ENCODE peak calls at places on chromosomes 6 and 20, in eight cellular contexts. K is ascending aorta, I is breast epithelium, Q is psoas muscle, J is heart right ventricle, S is SK-N-SH, X is sigmoid colon, C is Peyer's patch. G is an unnamed sample. For H3K4me1 and H3K27me3, the result is how much of the 10 kb centered on the place peaks cover.

GRCh38 chr20:37407117-37407566 is 61.2 kb downstream of the SRC start:
- DNase-seq in K (no peak), S (no peak), Q (no peak), I (no peak), X (no peak), C (no peak), J (no peak), G (no peak)

GRCh38 chr20:45406260-45407066 is 1.6 kb upstream of the DBNDD2 start:
- DNase-seq in K (peak), I (peak), J (peak), X (peak), C (peak), Q (peak), S (peak), G (peak)

GRCh38 chr6:53646606-53647005 is 18.9 kb downstream of the KLHL31 start:
- DNase-seq in K (no peak), J (no peak), X (no peak), I (no peak), C (no peak), S (no peak), Q (no peak), G (no peak)

GRCh38 chr6:136254851-136255466 is 4.8 kb upstream of the MTFR2 start:
- DNase-seq in J (no peak), S (no peak), X (no peak), I (no peak), Q (no peak), C (no peak), K (no peak), G (no peak)

GRCh38 chr20:47027042-47027441 is 132.4 kb downstream of the EYA2 start:
- DNase-seq in X (no peak), Q (peak), I (no peak), S (no peak), K (no peak), J (no peak), C (no peak), G (peak)

GRCh38 chr20:37929366-37930014 is 26.6 kb downstream of the VSTM2L start:
- DNase-seq in S (no peak), X (no peak), K (no peak), C (no peak), Q (no peak), I (no peak), J (no peak), G (no peak)

GRCh38 chr20:20536240-20536933 is 168.5 kb downstream of the INSM1 start:
- DNase-seq in C (no peak), J (no peak), S (no peak), I (no peak), X (no peak), Q (no peak), K (no peak), G (no peak)

GRCh38 chr6:30006170-30007131 is 54.6 kb upstream of the POLR1H start:
- DNase-seq in K (no peak), X (peak), J (peak), C (peak), S (peak), I (peak), Q (peak), G (no peak)

DNA sequence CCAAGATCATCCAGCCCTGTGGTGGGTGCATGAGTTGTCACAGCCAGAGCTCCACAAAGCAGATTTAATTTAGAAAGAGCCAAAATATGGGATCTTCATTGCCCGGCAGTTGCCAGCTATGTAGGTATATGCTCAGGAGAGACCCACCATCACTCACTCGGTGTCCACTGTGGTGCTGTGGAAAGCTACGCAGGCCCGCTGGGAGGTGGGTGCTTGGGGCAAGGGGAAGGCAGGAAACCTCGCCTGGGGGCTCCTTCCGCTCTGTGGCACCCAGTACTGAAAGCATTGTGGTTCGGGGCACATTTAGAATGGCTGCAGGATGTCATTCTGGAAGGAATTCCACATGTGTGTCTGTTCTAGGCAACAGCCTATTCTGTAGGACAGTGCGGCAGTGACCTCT is 259.9 kb downstream of the TAF4 start:
- DNase-seq in Q (no peak), K (no peak), I (no peak), J (no peak), S (no peak), C (peak), X (no peak), G (no peak)
- H3K4me1 ChIP-seq in Q (under half), K (under half), I (under half), J (under half), S (under half), C (under half), X (under half), G (under half)

GRCh38 chr20:59333928-59334327 is 33.5 kb downstream of the EDN3 start:
- DNase-seq in I (no peak), K (no peak), X (no peak), J (no peak), C (peak), S (no peak), Q (no peak), G (no peak)
- H3K27me3 ChIP-seq in I (under half), K (under half), X (under half), J (under half), C (under half), S (under half), Q (under half), G (under half)

GRCh38 chr6:162055365-162055764 is 672.2 kb downstream of the PRKN start:
- DNase-seq in K (no peak), X (no peak), S (no peak), Q (no peak), J (no peak), I (no peak), C (no peak), G (no peak)

GRCh38 chr6:162056061-162056460 is 671.5 kb downstream of the PRKN start:
- DNase-seq in J (no peak), X (no peak), Q (no peak), K (no peak), I (no peak), C (no peak), S (no peak), G (no peak)

GRCh38 chr6:162063666-162064065 is 663.9 kb downstream of the PRKN start:
- DNase-seq in K (no peak), X (no peak), Q (no peak), C (no peak), I (no peak), S (no peak), J (no peak), G (no peak)

GRCh38 chr6:162056745-162057144 is 670.8 kb downstream of the PRKN start:
- DNase-seq in J (peak), C (no peak), S (no peak), I (no peak), X (no peak), K (no peak), Q (no peak), G (peak)

DNA sequence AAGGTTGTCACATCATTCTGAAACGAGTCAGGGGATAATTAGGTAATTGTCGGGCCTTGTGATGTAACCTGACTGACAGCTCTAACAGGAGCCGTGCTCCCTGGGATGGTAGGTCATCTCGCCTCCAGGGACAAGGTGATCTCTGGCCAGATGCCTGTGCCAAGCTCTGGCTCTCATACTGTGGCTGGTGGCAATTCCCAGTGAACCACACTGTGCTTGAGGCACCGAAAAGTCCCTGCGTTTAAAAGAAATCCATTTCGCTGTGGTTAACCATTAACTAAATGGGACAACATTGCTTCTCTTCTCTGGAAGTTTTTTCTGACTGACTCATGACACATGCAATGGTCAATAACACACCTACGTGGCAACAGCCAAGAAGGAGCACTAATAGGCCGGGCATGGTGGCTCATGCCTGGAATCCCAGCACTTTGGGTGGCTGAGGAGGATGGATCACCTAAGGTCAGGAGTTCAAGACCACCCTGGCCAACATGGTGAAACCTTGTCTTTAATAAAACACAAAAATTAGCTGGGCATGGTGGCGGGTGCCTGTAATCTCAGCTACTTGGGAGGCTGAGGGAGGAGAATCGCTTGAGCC is 669.2 kb downstream of the PRKN start:
- DNase-seq in J (peak), K (no peak), Q (no peak), C (no peak), I (no peak), S (no peak), X (no peak), G (no peak)
- H3K27ac ChIP-seq in J (no peak), K (no peak), Q (no peak), C (no peak), I (no peak), S (no peak), X (no peak), G (no peak)

DNA sequence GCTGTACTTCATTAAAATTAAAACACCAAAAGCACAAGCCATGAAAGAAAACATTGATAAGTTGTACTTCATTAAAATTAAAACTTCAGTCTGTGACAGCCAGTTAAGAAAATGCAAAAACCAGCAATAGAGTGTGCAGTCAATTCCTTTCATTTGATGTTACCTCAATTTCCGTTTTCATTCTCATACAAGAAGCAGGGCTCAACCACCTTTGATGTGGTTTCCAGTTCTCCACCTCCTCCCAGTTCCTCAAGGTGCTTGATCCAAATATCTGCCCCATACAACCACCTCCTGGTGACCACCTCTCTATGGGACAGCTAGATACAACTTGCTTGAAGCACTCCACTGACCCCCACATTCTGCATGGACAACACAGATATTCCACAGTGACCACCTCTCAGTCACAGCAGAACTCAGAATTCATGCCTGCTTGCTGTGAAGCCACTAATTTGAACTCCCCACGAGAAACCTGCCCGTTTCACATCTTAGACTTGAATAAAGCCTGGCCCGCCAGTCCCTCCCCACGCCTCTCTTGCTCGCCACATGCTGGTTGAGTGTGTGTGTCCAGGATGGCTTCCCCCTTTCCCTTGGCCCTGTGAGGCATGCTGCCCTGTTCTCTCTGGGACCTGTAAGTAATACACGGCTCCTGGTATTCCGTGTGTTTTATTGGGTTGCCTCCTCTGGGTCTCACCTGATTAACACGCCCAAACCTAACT is 66.1 kb downstream of the FAM50B start:
- DNase-seq in X (no peak), Q (no peak), S (no peak), K (no peak), C (no peak), J (no peak), I (no peak), G (no peak)
- H3K4me1 ChIP-seq in X (under half), Q (half or more), S (under half), K (under half), C (under half), J (under half), I (under half), G (under half)

GRCh38 chr6:168369776-168370175 is 50.2 kb upstream of the DACT2 start:
- DNase-seq in K (no peak), Q (peak), X (peak), I (no peak), C (no peak), J (no peak), S (no peak), G (no peak)
- H3K27me3 ChIP-seq in K (under half), Q (under half), X (under half), I (under half), C (under half), J (under half), S (under half), G (under half)